ENCODE peak calls at places on chromosomes 11 and 22, in four cellular contexts. E is Caco-2; S is cerebellar cortex; F is stimulated activated CD4-positive, alpha-beta T cell treated with anti-CD3 and anti-CD28 coated beads, Interleukin-2, amount 100 ng/mL, for 48 hours. D is an unnamed sample.

GRCh38 chr11:115207166-115207591 is 297.0 kb downstream of the CADM1 start:
- DNase-seq in E (no peak), S (no peak), F (no peak), D (no peak)

GRCh38 chr11:103525069-103525468 is 415.8 kb downstream of the DYNC2H1 start:
- DNase-seq in E (no peak), S (no peak), F (no peak), D (peak; percentile 64)

GRCh38 chr11:72766152-72766902 is 14.1 kb upstream of the ARAP1 start:
- DNase-seq in E (no peak), S (no peak), F (no peak), D (no peak)

GRCh38 chr11:114060402-114061052 is 1.0 kb downstream of the ZBTB16 start:
- DNase-seq in E (peak; percentile 70), S (no peak), F (no peak), D (no peak)

GRCh38 chr11:1564535-1565172 is 7.4 kb downstream of the DUSP8 start:
- DNase-seq in E (no peak), S (peak; percentile 65), F (no peak), D (no peak)

GRCh38 chr11:35529971-35530495 is 4.6 kb upstream of the PAMR1 start:
- DNase-seq in E (no peak), S (no peak), F (no peak), D (no peak)

GRCh38 chr11:13055200-13055599 is 46.1 kb downstream of the RASSF10 start:
- DNase-seq in E (no peak), S (no peak), F (no peak), D (no peak)

GRCh38 chr22:37571258-37571991 is 8.5 kb downstream of the LGALS2 start:
- DNase-seq in E (no peak), S (no peak), F (no peak), D (no peak)

GRCh38 chr11:125410091-125410490 is 86.0 kb downstream of the FEZ1 start:
- DNase-seq in E (no peak), S (no peak), F (no peak), D (no peak)

D was measured in HT-29.